ENCODE peak calls at places on chromosome 14, in four cellular contexts. One of them, this sample, is unnamed.

GRCh38 chr14:67191768-67192290 is 2.6 kb downstream of the GARIN2 start:
- DNase-seq in fibroblast of mammary gland: peak; percentile 2
- DNase-seq in lower leg skin: no peak
- DNase-seq in right atrium auricular region: no peak
- DNase-seq in this sample: no peak

GRCh38 chr14:57526942-57527341 is 33.3 kb upstream of the CCDC198 start:
- DNase-seq in lower leg skin: no peak
- DNase-seq in fibroblast of mammary gland: no peak
- DNase-seq in right atrium auricular region: no peak
- DNase-seq in this sample: no peak

GRCh38 chr14:100303179-100303578 is 3.1 kb downstream of the SLC25A29 start:
- DNase-seq in right atrium auricular region: no peak
- DNase-seq in lower leg skin: no peak
- DNase-seq in fibroblast of mammary gland: no peak
- DNase-seq in this sample: no peak

GRCh38 chr14:71358209-71358931 is 451.1 kb downstream of the PCNX1 start:
- DNase-seq in lower leg skin: no peak
- DNase-seq in right atrium auricular region: no peak
- DNase-seq in fibroblast of mammary gland: no peak
- DNase-seq in this sample: no peak

GRCh38 chr14:51079085-51079484 is 15.8 kb downstream of the TRIM9 start:
- DNase-seq in fibroblast of mammary gland: peak; percentile 77
- DNase-seq in lower leg skin: no peak
- DNase-seq in right atrium auricular region: no peak
- DNase-seq in this sample: no peak

GRCh38 chr14:55327179-55327578 is 56.0 kb downstream of the FBXO34 start:
- DNase-seq in lower leg skin: no peak
- DNase-seq in fibroblast of mammary gland: no peak
- DNase-seq in right atrium auricular region: no peak
- DNase-seq in this sample: no peak

GRCh38 chr14:104552738-104553125 is 26.8 kb upstream of the C14orf180 start:
- DNase-seq in lower leg skin: no peak
- DNase-seq in right atrium auricular region: no peak
- DNase-seq in fibroblast of mammary gland: no peak
- DNase-seq in this sample: no peak

GRCh38 chr14:105256292-105256960 is 8.1 kb downstream of the BTBD6 start:
- DNase-seq in lower leg skin: no peak
- DNase-seq in right atrium auricular region: no peak
- DNase-seq in fibroblast of mammary gland: no peak
- DNase-seq in this sample: no peak

GRCh38 chr14:86961106-86961716 is 1031.8 kb downstream of the GALC start:
- DNase-seq in fibroblast of mammary gland: peak; percentile 32
- DNase-seq in right atrium auricular region: no peak
- DNase-seq in lower leg skin: no peak
- DNase-seq in this sample: no peak

GRCh38 chr14:93031505-93032300 is 84.0 kb downstream of the ITPK1 start:
- DNase-seq in fibroblast of mammary gland: no peak
- DNase-seq in lower leg skin: no peak
- DNase-seq in right atrium auricular region: no peak
- DNase-seq in this sample: no peak

GRCh38 chr14:57871487-57872080 is 5.7 kb upstream of the SLC35F4 start:
- DNase-seq in fibroblast of mammary gland: peak; percentile 82
- DNase-seq in lower leg skin: no peak
- DNase-seq in right atrium auricular region: no peak
- DNase-seq in this sample: no peak

GRCh38 chr14:87805315-87805723 is 187.7 kb downstream of the GALC start:
- DNase-seq in right atrium auricular region: no peak
- DNase-seq in lower leg skin: no peak
- DNase-seq in fibroblast of mammary gland: peak; percentile 60
- DNase-seq in this sample: no peak

GRCh38 chr14:31419179-31420012 is 954 bp downstream of the HEATR5A start:
- DNase-seq in lower leg skin: no peak
- DNase-seq in right atrium auricular region: no peak
- DNase-seq in fibroblast of mammary gland: peak; percentile 50
- DNase-seq in this sample: no peak

GRCh38 chr14:76169776-76170175 is 18.1 kb downstream of the GPATCH2L start:
- DNase-seq in right atrium auricular region: no peak
- DNase-seq in fibroblast of mammary gland: no peak
- DNase-seq in lower leg skin: no peak
- DNase-seq in this sample: no peak

GRCh38 chr14:36827861-36828260 is 166.2 kb downstream of the PAX9 start:
- DNase-seq in fibroblast of mammary gland: peak; percentile 4
- DNase-seq in lower leg skin: no peak
- DNase-seq in right atrium auricular region: no peak
- DNase-seq in this sample: no peak

GRCh38 chr14:78188882-78189281 is 18.7 kb downstream of the NRXN3 start:
- DNase-seq in right atrium auricular region: no peak
- DNase-seq in lower leg skin: no peak
- DNase-seq in fibroblast of mammary gland: no peak
- DNase-seq in this sample: no peak

GRCh38 chr14:57846631-57847030 is 19.3 kb downstream of the SLC35F4 start:
- DNase-seq in fibroblast of mammary gland: peak; percentile 77
- DNase-seq in right atrium auricular region: no peak
- DNase-seq in lower leg skin: no peak
- DNase-seq in this sample: no peak

GRCh38 chr14:53048631-53049030 is 97.8 kb upstream of the FERMT2 start:
- DNase-seq in lower leg skin: no peak
- DNase-seq in fibroblast of mammary gland: no peak
- DNase-seq in right atrium auricular region: no peak
- DNase-seq in this sample: no peak

GRCh38 chr14:97106166-97106565 is 309.0 kb downstream of the VRK1 start:
- DNase-seq in right atrium auricular region: no peak
- DNase-seq in lower leg skin: no peak
- DNase-seq in fibroblast of mammary gland: no peak
- DNase-seq in this sample: no peak

GRCh38 chr14:96978525-96979272 is 181.5 kb downstream of the VRK1 start:
- DNase-seq in fibroblast of mammary gland: no peak
- DNase-seq in right atrium auricular region: no peak
- DNase-seq in lower leg skin: no peak
- DNase-seq in this sample: no peak

GRCh38 chr14:58572092-58572853 is 65.5 kb upstream of the DACT1 start:
- DNase-seq in lower leg skin: no peak
- DNase-seq in right atrium auricular region: no peak
- DNase-seq in fibroblast of mammary gland: peak; percentile 40
- DNase-seq in this sample: no peak

GRCh38 chr14:49858383-49858782 is 5.8 kb upstream of the NEMF start:
- DNase-seq in fibroblast of mammary gland: no peak
- DNase-seq in lower leg skin: no peak
- DNase-seq in right atrium auricular region: no peak
- DNase-seq in this sample: no peak

GRCh38 chr14:50311337-50311973 is 574 bp downstream of the L2HGDH start:
- DNase-seq in lower leg skin: no peak
- DNase-seq in right atrium auricular region: no peak
- DNase-seq in fibroblast of mammary gland: no peak
- DNase-seq in this sample: no peak

GRCh38 chr14:74083784-74084276 is 423 bp downstream of the ALDH6A1 start:
- DNase-seq in right atrium auricular region: no peak
- DNase-seq in lower leg skin: no peak
- DNase-seq in fibroblast of mammary gland: no peak
- DNase-seq in this sample: no peak

GRCh38 chr14:74083161-74083560 is 1.1 kb downstream of the ALDH6A1 start:
- DNase-seq in lower leg skin: no peak
- DNase-seq in fibroblast of mammary gland: no peak
- DNase-seq in right atrium auricular region: no peak
- DNase-seq in this sample: no peak

GRCh38 chr14:74085828-74086227 is 1.1 kb downstream of the LIN52 start:
- DNase-seq in right atrium auricular region: no peak
- DNase-seq in fibroblast of mammary gland: no peak
- DNase-seq in lower leg skin: no peak
- DNase-seq in this sample: no peak

GRCh38 chr14:74085047-74085637 is 386 bp downstream of the LIN52 start:
- DNase-seq in lower leg skin: peak; percentile 15
- DNase-seq in right atrium auricular region: no peak
- DNase-seq in fibroblast of mammary gland: peak; percentile 51
- DNase-seq in this sample: no peak

DNA sequence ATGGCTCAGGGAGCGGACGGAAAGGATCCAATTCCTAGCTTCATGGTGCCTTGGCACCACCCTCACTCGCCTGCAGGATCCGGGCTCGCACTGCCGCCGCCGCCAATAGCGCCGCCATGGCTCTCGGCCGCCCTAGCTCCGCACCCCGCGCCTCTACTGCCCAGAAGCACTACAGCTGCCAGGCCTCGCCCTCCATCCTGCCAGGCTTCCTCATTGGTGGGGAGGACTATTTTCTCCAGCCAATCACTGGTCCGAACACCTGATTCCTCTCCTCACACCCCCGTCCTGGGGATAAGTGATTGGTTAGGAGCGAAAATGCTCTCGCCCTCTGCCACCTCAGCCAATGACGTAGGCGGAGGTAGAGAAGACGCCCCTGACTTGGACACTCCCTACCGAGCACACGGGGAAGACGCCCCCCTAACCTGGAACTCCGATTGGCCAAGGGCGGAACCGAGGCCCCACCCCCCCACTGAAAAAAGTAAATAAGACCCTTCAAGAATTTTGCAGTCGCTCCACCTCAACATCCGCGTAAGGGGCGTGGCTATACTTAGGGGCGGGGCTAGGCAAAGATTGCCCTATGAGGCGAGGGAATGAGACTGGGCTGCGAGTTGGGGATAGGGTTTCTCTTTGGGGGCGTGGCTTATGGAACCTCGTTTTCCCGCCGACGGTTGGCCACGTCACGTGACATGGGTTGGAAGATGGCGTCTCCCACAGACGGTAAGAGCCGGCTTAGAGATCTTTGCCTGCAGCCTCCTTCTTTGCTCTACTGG is at the start of the genes ALDH6A1 and LIN52:
- DNase-seq in fibroblast of mammary gland: peak; percentile 100
- DNase-seq in lower leg skin: peak; percentile 100
- DNase-seq in right atrium auricular region: peak; percentile 100
- DNase-seq in this sample: peak; percentile 99
- TF ChIP-seq CTCF in fibroblast of mammary gland: no peak
- TF ChIP-seq CTCF in lower leg skin: no peak
- TF ChIP-seq CTCF in right atrium auricular region: no peak
- TF ChIP-seq CTCF in this sample: no peak

GRCh38 chr14:64459737-64460136 is 5.6 kb upstream of the AKAP5 start:
- DNase-seq in fibroblast of mammary gland: no peak
- DNase-seq in right atrium auricular region: no peak
- DNase-seq in lower leg skin: no peak
- DNase-seq in this sample: no peak
- TF ChIP-seq CTCF in fibroblast of mammary gland: no peak
- TF ChIP-seq CTCF in right atrium auricular region: no peak
- TF ChIP-seq CTCF in lower leg skin: no peak
- TF ChIP-seq CTCF in this sample: no peak

DNA sequence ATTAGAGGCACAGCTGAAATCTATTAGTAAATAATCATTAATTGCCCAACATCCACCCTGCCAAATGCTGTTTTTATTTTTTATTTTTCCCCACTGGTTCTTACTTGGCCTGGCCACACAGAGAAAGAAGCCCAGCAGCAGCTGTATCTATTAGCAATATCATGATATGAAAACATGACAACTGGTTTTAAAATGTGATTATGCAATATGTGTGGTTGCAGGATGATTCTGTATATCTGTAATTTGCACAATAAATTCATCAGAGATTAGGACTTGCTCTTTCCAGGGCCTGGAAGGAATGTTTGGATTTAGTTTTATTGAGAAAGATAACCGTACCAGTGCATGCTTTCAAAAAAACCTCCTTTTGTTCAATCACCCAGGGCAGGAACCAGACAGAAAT is 44.9 kb downstream of the SIX6 start:
- DNase-seq in lower leg skin: no peak
- DNase-seq in fibroblast of mammary gland: peak; percentile 49
- DNase-seq in right atrium auricular region: no peak
- DNase-seq in this sample: no peak
- TF ChIP-seq CTCF in lower leg skin: no peak
- TF ChIP-seq CTCF in fibroblast of mammary gland: no peak
- TF ChIP-seq CTCF in right atrium auricular region: no peak
- TF ChIP-seq CTCF in this sample: no peak

DNA sequence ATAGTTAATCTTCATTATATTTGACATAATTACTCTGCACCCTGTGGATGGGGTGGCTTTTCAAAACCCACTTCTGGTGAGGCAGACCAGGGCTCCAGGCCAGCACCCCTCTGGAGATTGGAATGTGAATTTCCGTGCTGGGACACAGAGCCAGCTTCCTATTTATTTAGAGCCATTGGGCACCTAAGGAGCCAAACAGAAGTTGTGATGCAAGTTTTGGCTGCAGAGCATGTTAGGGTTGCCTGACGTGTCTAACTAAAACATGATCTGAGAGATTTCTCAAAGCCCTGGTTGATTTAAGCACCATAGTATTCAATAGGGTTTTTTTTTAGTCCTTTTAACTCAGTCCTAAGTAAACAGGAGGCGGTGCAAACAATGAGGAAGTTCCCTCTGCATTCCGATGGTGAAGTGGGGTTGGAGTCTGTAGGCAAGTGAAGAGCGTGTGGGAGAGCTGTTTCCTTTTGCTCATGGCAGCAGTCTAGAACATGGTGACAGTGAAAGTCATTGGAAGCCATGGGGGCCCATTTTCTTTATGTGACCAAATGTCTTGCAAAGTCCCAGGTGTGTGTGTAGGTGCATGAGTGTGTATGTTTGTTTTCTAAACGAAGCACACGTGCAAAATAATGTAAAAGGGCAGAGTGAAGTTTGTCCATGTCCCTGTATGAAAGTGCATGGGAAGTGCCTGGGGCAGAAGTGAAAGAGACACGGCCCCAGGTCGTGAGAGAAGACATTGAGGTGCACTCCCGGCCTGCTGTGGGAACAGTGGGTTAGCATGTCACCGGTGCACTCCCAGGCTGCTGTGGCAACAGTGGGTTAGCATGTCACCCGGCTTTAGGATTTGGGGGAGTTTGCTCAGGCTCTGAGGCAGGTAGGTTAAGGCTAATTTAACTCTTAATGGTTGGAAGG is 117.7 kb downstream of the PRKCH start:
- DNase-seq in lower leg skin: peak; percentile 78
- DNase-seq in fibroblast of mammary gland: peak; percentile 30
- DNase-seq in right atrium auricular region: peak; percentile 70
- DNase-seq in this sample: no peak
- TF ChIP-seq CTCF in lower leg skin: no peak
- TF ChIP-seq CTCF in fibroblast of mammary gland: no peak
- TF ChIP-seq CTCF in right atrium auricular region: no peak
- TF ChIP-seq CTCF in this sample: no peak

GRCh38 chr14:89955418-89956293 is at the start of gene TDP1:
- DNase-seq in right atrium auricular region: peak; percentile 95
- DNase-seq in fibroblast of mammary gland: peak; percentile 90
- DNase-seq in lower leg skin: peak; percentile 94
- DNase-seq in this sample: peak; percentile 90
- TF ChIP-seq CTCF in right atrium auricular region: no peak
- TF ChIP-seq CTCF in fibroblast of mammary gland: no peak
- TF ChIP-seq CTCF in lower leg skin: no peak
- TF ChIP-seq CTCF in this sample: no peak